ENCODE peak calls at places on chromosomes 11 and 22, in seven cellular contexts. E is neural progenitor cell; B is psoas muscle; U is CD8-positive, alpha-beta T cell; G is brain microvascular endothelial cell; W is IMR-90; I is kidney. L is an unnamed sample.

GRCh38 chr22:41092847-41093371 is 517 bp downstream of the EP300 start:
- DNase-seq in B (peak), U (peak), I (no peak), G (no peak), W (peak), E (peak), L (no peak)

GRCh38 chr11:120028181-120028935 is 109.6 kb downstream of the TRIM29 start:
- DNase-seq in E (no peak), G (no peak), B (no peak), W (no peak), U (no peak), I (no peak), L (no peak)

GRCh38 chr22:31508536-31508935 is 12.2 kb downstream of the SFI1 start:
- DNase-seq in I (no peak), W (no peak), B (no peak), G (no peak), U (no peak), E (no peak), L (no peak)

GRCh38 chr11:104925850-104926249 is 27.6 kb upstream of the CASP12 start:
- DNase-seq in G (no peak), B (no peak), U (no peak), I (peak), E (no peak), W (no peak), L (no peak)

GRCh38 chr22:37501610-37502341 is 15.6 kb upstream of the MFNG start:
- DNase-seq in W (peak), G (peak), E (no peak), U (no peak), I (peak), B (no peak), L (peak)

GRCh38 chr11:74057251-74058151 is 48.6 kb upstream of the UCP3 start:
- DNase-seq in B (no peak), G (peak), U (no peak), W (peak), I (no peak), E (no peak), L (no peak)

GRCh38 chr11:14676068-14676467 is 32.5 kb downstream of the PDE3B start:
- DNase-seq in U (no peak), G (no peak), I (no peak), E (no peak), W (no peak), B (no peak), L (no peak)

GRCh38 chr11:95596011-95596489 is 193.5 kb downstream of the FAM76B start:
- DNase-seq in W (peak), E (no peak), B (no peak), U (no peak), I (no peak), G (peak), L (no peak)

GRCh38 chr22:28395920-28396447 is 283.7 kb downstream of the TTC28 start:
- DNase-seq in W (peak), E (no peak), I (no peak), B (no peak), G (no peak), U (no peak), L (no peak)

GRCh38 chr11:7514099-7514725 is 413 bp downstream of the PPFIBP2 start:
- DNase-seq in W (no peak), I (no peak), B (peak), E (peak), U (no peak), G (no peak), L (no peak)

GRCh38 chr22:37880668-37881440 is 25.2 kb upstream of the MICALL1 start:
- DNase-seq in B (no peak), E (no peak), U (no peak), W (peak), G (peak), I (peak), L (no peak)

GRCh38 chr11:13380731-13381130 is 82.3 kb downstream of the BTBD10 start:
- DNase-seq in U (no peak), I (no peak), W (no peak), E (no peak), G (no peak), B (no peak), L (no peak)

GRCh38 chr11:60864856-60865513 is 2.4 kb upstream of the ZP1 start:
- DNase-seq in G (no peak), E (no peak), I (no peak), W (no peak), U (no peak), B (peak), L (no peak)

GRCh38 chr22:38267086-38267485 is 5.7 kb downstream of the TMEM184B start:
- DNase-seq in I (no peak), W (peak), U (peak), B (no peak), E (no peak), G (no peak), L (no peak)

GRCh38 chr22:49240472-49240871 is 587.2 kb downstream of the BRD1 start:
- DNase-seq in I (peak), U (no peak), W (no peak), E (no peak), B (no peak), G (no peak), L (no peak)

DNA sequence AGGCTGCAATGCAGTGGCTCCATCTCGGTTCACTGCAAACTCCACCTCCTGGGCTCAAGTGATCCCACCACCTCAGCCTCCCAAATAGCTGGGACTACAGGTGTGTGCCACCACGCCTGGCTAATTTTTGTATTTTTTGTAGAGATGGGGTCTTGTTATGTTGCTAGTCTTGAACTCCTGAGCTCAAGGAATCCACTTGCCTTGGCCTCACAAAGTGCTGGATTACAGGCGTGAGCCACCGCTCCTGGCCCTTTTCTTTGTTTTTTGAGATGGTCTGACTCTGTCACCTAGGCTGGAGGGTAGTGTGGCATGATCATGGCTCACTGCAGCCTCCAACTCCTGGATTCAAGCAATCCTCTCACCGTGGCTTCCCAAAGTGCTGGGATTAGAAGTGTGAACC is 21.0 kb downstream of the ARFGAP3 start:
- DNase-seq in G (no peak), E (no peak), W (no peak), U (no peak), I (no peak), B (no peak), L (no peak)
- H3K4me3 ChIP-seq in G (no peak), E (no peak), W (no peak), U (no peak), I (no peak), B (no peak), L (no peak)

DNA sequence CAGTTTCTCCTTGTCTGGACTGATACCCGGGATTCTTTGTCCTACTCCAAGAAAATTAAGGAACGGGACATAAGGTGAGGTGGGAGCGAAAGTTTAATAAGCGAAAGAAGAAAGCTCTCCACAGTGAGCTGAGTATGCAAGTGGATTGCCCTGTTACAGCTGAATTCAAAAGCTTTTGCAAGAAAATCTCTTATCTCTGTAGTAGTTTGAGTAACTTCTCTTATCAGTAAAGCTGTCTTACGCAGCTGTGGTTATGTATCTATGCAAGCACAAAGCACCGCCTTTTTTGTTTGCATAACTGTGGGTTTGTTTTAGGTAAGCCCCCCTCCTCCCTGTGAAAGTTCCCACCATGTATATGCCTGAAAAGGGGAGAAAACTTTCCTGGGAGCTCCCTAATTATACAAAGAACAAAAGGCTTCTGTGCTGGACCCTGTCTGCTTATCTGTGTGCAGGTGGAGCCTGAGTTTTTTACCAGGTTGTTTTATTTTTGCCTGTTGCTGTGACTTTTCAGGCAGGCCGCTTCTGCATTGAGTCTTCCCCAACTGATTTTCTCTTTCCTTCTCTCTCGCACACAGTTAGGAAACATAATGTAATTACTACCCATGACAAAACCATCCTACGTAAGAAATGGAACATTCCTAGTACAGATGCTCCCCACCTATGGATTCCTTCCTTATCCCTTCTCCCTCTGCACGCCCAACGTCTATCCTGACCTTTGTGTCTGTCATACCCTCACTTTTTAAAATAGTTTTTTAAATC is 826 bp upstream of the PLAAT5 start:
- DNase-seq in E (peak), W (peak), I (no peak), B (no peak), U (no peak), G (peak), L (no peak)
- H3K27ac ChIP-seq in E (no peak), W (no peak), I (no peak), B (no peak), U (no peak), G (no peak), L (no peak)

GRCh38 chr22:44337658-44338004 is 24.9 kb upstream of the SHISAL1 start:
- DNase-seq in G (peak), B (no peak), I (no peak), W (peak), E (peak), U (no peak), L (peak)

GRCh38 chr22:44333847-44334635 is 21.3 kb upstream of the SHISAL1 start:
- DNase-seq in E (no peak), W (no peak), G (no peak), U (no peak), B (no peak), I (no peak), L (no peak)

GRCh38 chr22:44335066-44335839 is 22.5 kb upstream of the SHISAL1 start:
- DNase-seq in I (no peak), E (no peak), G (no peak), U (no peak), B (no peak), W (no peak), L (no peak)

GRCh38 chr22:44336962-44337657 is 24.4 kb upstream of the SHISAL1 start:
- DNase-seq in B (no peak), W (no peak), E (peak), G (no peak), U (no peak), I (no peak), L (no peak)

GRCh38 chr22:44335903-44336803 is 23.4 kb upstream of the SHISAL1 start:
- DNase-seq in G (no peak), E (peak), B (no peak), I (no peak), W (no peak), U (no peak), L (no peak)
- TF ChIP-seq CTCF in G (no peak), E (peak), B (no peak), I (no peak), W (no peak), U (no peak), L (no peak)

DNA sequence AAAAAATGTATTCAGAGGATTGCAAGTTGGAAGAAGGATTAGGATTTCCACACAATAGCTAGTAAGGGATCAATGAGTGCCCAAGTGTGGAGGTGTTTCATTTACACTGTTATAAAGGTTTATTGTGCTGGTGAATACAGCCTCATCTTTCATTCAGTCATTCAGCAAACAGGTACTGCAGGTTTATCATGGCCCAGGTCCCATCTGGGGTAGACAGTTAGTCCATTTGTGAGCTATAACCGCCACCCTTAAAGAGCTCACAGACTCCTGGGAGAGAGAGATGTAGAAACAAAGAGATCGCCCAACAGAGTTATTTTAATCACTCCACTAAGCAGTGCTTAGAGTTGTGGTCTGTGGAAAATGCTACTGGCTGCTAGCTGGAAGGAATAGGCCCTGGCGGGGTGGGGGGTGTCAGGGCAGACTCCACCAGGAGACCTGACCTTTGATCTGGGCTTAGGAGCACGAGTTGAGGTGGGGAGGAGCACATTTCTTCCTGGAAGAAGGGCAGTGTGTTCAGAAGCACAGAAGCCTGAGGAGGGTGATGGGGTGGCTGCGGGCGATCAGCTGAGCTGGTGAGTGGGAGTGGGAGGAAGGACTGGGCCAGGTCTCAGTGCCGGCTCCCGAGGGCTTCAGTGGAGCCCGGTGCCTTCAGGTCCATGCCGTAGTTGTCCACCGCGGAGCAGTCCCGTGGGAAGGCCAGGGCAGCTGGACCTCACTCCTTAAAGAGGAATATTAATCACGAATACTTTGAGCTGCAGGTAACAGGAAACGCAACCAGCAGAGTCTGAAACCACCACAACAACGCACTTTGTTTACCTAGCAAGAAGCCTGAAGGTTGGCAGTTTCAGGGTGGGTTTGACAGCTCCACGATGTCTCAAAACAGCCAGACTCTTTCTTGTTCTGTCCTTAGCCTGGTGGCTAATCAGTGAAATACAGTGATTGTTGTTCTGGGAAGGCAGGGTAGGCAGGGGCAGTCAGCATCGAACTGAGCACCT is 11.2 kb downstream of the TOM1 start:
- DNase-seq in E (peak), W (no peak), I (no peak), U (no peak), G (no peak), B (no peak), L (no peak)
- H3K4me3 ChIP-seq in E (no peak), W (no peak), I (peak), U (no peak), G (no peak), B (no peak), L (no peak)

DNA sequence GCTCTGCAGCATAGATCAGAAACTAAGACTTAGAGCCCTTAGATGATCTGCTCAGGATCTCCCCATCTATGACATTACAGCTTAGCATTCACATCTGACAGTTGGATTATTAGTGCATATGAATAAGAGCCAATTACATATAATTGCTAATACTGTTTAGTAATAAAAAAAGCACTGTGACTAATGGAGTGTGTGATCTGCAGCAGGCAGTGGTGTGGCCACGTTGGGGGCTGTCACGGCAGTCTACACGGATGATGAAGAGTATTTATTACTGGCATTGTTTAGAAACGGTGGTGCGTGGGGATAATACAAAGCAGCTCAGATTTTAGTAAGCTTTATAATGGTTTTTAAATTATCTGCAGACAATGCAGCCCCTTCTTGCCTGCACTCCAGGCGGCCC is 93.5 kb upstream of the TIMP3 start:
- DNase-seq in B (no peak), G (no peak), U (no peak), I (no peak), W (no peak), E (no peak), L (no peak)
- H3K27ac ChIP-seq in B (no peak), G (no peak), U (no peak), I (no peak), W (no peak), E (no peak), L (no peak)

GRCh38 chr22:35430897-35431322 is 31.0 kb downstream of the MCM5 start:
- DNase-seq in G (peak), E (peak), W (peak), B (peak), U (peak), I (peak), L (peak)

GRCh38 chr22:35431483-35432205 is 31.7 kb downstream of the MCM5 start:
- DNase-seq in I (peak), B (no peak), W (no peak), E (no peak), U (no peak), G (no peak), L (no peak)

GRCh38 chr22:35434061-35434750 is 34.3 kb downstream of the MCM5 start:
- DNase-seq in I (no peak), U (no peak), W (no peak), G (no peak), E (no peak), B (no peak), L (no peak)

GRCh38 chr22:35435201-35435712 is 35.3 kb downstream of the MCM5 start:
- DNase-seq in B (no peak), E (no peak), G (no peak), W (no peak), I (peak), U (no peak), L (no peak)

DNA sequence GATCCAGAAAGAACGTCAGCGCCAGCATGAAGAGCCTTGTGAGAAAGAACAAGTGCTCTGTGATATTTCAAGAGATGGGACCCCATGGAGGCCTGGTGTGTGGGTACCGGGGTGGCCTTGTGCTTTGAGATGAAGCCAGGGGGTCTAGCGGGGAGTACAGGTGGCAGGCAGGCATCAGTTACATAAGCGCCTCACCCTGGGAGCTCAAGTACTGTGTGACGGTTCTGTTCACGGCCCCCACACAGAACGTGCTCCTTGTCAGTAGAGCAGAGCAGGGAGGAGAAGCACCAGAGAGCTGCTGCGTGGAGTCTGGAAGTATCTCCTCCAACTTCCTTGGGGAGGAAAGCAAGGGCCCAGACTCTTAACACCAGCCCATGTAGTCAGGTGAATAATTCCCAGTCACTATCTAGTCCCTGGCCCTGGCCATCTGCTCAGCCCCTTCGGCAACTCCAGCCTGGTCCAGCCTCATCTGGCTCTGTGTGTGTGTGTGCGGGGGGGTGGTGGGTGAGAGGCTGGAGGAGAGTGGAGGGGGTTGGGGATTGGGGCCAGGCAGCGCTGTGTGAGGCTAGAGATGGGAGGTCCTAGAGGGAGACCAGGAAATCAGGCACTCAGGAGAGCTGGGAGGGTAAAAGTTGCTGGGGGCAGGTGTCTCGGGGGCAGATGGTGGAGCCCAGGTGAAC is 32.4 kb downstream of the MCM5 start:
- DNase-seq in U (no peak), G (no peak), B (no peak), I (peak), W (no peak), E (no peak), L (no peak)
- TF ChIP-seq CTCF in U (no peak), G (no peak), B (no peak), I (no peak), W (no peak), E (no peak), L (no peak)

GRCh38 chr22:47000888-47001287 is 238.4 kb downstream of the TBC1D22A start:
- DNase-seq in E (no peak), G (no peak), W (no peak), I (no peak), U (no peak), B (no peak), L (no peak)
- H3K4me3 ChIP-seq in E (no peak), G (no peak), W (no peak), I (no peak), U (no peak), B (no peak), L (no peak)

GRCh38 chr11:46337626-46338345 is 9.5 kb upstream of the DGKZ start:
- DNase-seq in I (no peak), B (no peak), U (no peak), E (no peak), W (no peak), G (no peak), L (no peak)
- H3K27ac ChIP-seq in I (no peak), B (no peak), U (no peak), E (no peak), W (no peak), G (no peak), L (no peak)

GRCh38 chr11:111762526-111762925 is 3.7 kb downstream of the PPP2R1B start:
- DNase-seq in G (no peak), U (no peak), W (no peak), B (no peak), E (no peak), I (no peak), L (no peak)

GRCh38 chr11:111764621-111765020 is 1.6 kb downstream of the PPP2R1B start:
- DNase-seq in U (no peak), W (peak), I (no peak), G (no peak), B (no peak), E (no peak), L (no peak)

GRCh38 chr11:111765320-111765983 is 737 bp downstream of the PPP2R1B start:
- DNase-seq in B (no peak), U (no peak), I (no peak), E (no peak), W (no peak), G (no peak), L (no peak)

GRCh38 chr11:111761056-111761455 is 5.1 kb downstream of the PPP2R1B start:
- DNase-seq in I (no peak), U (no peak), G (no peak), B (no peak), W (no peak), E (no peak), L (no peak)

DNA sequence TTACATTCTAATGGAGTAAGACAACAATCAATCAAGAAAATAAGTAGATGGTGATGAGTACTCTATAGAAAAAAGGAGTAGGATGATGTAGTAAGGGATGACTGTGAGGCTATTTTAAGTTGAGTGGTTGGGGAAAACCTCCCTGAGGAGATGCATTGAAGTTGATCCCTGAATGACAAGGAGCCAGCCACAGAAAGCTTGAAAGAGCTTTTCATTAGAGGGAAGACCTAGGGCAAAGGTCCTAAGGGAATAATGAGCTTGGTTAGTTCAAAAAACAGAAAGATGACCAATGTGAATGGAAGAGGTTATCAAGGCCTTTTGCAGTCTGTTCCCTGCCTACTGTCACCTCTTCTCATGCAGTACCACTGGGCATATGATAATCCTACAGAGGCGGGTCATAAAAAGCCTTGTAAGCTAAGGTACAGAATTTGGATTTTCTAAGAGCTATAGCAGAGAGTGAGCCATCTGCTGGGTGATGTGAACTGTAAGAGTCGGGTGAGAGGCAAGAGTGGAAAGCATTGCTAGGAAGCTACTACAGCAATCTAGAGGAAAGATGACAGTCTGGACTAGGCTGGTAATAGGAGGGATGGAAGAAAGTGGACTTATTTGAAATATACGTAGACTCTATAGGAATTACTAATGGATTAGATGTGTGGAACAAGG is 3.1 kb downstream of the PPP2R1B start:
- DNase-seq in W (peak), I (no peak), U (no peak), G (no peak), B (no peak), E (peak), L (no peak)
- TF ChIP-seq CTCF in W (peak), I (no peak), U (no peak), G (peak), B (no peak), E (peak), L (no peak)

L was measured in thoracic aorta.